ENCODE peak calls at places on chromosomes 11 and 22, in nine cellular contexts. One of them, this sample, is unnamed.
A peak's percentile ranks its signal among the peaks of the same experiment; 100 is the strongest.

GRCh38 chr22:31585161-31585859 is 76.7 kb downstream of the PISD start:
- DNase-seq in esophagus muscularis mucosa: no peak
- DNase-seq in uterus: no peak
- DNase-seq in HepG2: peak; percentile 61
- DNase-seq in body of pancreas: no peak
- DNase-seq in tibial nerve: no peak
- DNase-seq in GM12891: no peak
- DNase-seq in breast epithelium: no peak
- DNase-seq in erythroblast: peak; percentile 84
- DNase-seq in this sample: no peak

GRCh38 chr11:79201637-79202347 is 239.0 kb downstream of the TENM4 start:
- DNase-seq in esophagus muscularis mucosa: no peak
- DNase-seq in uterus: no peak
- DNase-seq in HepG2: no peak
- DNase-seq in body of pancreas: no peak
- DNase-seq in tibial nerve: no peak
- DNase-seq in GM12891: no peak
- DNase-seq in breast epithelium: no peak
- DNase-seq in erythroblast: no peak
- DNase-seq in this sample: peak; percentile 30

GRCh38 chr11:75263944-75264349 is 23.4 kb downstream of the TPBGL start:
- DNase-seq in esophagus muscularis mucosa: no peak
- DNase-seq in uterus: no peak
- DNase-seq in HepG2: no peak
- DNase-seq in body of pancreas: no peak
- DNase-seq in tibial nerve: no peak
- DNase-seq in GM12891: no peak
- DNase-seq in breast epithelium: peak; percentile 49
- DNase-seq in erythroblast: peak; percentile 39
- DNase-seq in this sample: no peak

GRCh38 chr11:83087035-83087434 is 15.3 kb upstream of the RAB30 start:
- DNase-seq in esophagus muscularis mucosa: no peak
- DNase-seq in uterus: no peak
- DNase-seq in HepG2: peak; percentile 39
- DNase-seq in body of pancreas: peak; percentile 22
- DNase-seq in tibial nerve: no peak
- DNase-seq in GM12891: no peak
- DNase-seq in breast epithelium: no peak
- DNase-seq in erythroblast: peak; percentile 13
- DNase-seq in this sample: no peak

GRCh38 chr22:20083891-20084546 is 4.0 kb downstream of the DGCR8 start:
- DNase-seq in esophagus muscularis mucosa: no peak
- DNase-seq in uterus: no peak
- DNase-seq in HepG2: no peak
- DNase-seq in body of pancreas: no peak
- DNase-seq in tibial nerve: no peak
- DNase-seq in GM12891: no peak
- DNase-seq in breast epithelium: no peak
- DNase-seq in erythroblast: no peak
- DNase-seq in this sample: no peak

GRCh38 chr11:27847496-27847895 is 147.2 kb upstream of the BDNF start:
- DNase-seq in esophagus muscularis mucosa: no peak
- DNase-seq in uterus: no peak
- DNase-seq in HepG2: no peak
- DNase-seq in body of pancreas: no peak
- DNase-seq in tibial nerve: no peak
- DNase-seq in GM12891: no peak
- DNase-seq in breast epithelium: no peak
- DNase-seq in erythroblast: no peak
- DNase-seq in this sample: no peak

GRCh38 chr11:2804189-2804588 is 81.4 kb downstream of the CDKN1C start:
- DNase-seq in esophagus muscularis mucosa: no peak
- DNase-seq in uterus: peak; percentile 7
- DNase-seq in HepG2: no peak
- DNase-seq in body of pancreas: no peak
- DNase-seq in tibial nerve: peak; percentile 8
- DNase-seq in GM12891: no peak
- DNase-seq in breast epithelium: peak; percentile 25
- DNase-seq in erythroblast: no peak
- DNase-seq in this sample: no peak

GRCh38 chr11:62104816-62105610 is 18.8 kb upstream of the INCENP start:
- DNase-seq in esophagus muscularis mucosa: no peak
- DNase-seq in uterus: peak; percentile 51
- DNase-seq in HepG2: no peak
- DNase-seq in body of pancreas: no peak
- DNase-seq in tibial nerve: no peak
- DNase-seq in GM12891: no peak
- DNase-seq in breast epithelium: no peak
- DNase-seq in erythroblast: peak; percentile 78
- DNase-seq in this sample: no peak

GRCh38 chr11:26276798-26277424 is 55.0 kb upstream of the ANO3 start:
- DNase-seq in esophagus muscularis mucosa: no peak
- DNase-seq in uterus: peak; percentile 51
- DNase-seq in HepG2: peak; percentile 38
- DNase-seq in body of pancreas: peak; percentile 66
- DNase-seq in tibial nerve: peak; percentile 21
- DNase-seq in GM12891: peak; percentile 7
- DNase-seq in breast epithelium: no peak
- DNase-seq in erythroblast: peak; percentile 70
- DNase-seq in this sample: peak; percentile 7

GRCh38 chr22:22974795-22975580 is 87.4 kb downstream of the IGLL5 start:
- DNase-seq in esophagus muscularis mucosa: no peak
- DNase-seq in uterus: no peak
- DNase-seq in HepG2: no peak
- DNase-seq in body of pancreas: no peak
- DNase-seq in tibial nerve: no peak
- DNase-seq in GM12891: no peak
- DNase-seq in breast epithelium: no peak
- DNase-seq in erythroblast: no peak
- DNase-seq in this sample: no peak

GRCh38 chr11:118436639-118437045 is 350 bp downstream of the KMT2A start:
- DNase-seq in esophagus muscularis mucosa: no peak
- DNase-seq in uterus: no peak
- DNase-seq in HepG2: no peak
- DNase-seq in body of pancreas: no peak
- DNase-seq in tibial nerve: no peak
- DNase-seq in GM12891: no peak
- DNase-seq in breast epithelium: no peak
- DNase-seq in erythroblast: peak; percentile 81
- DNase-seq in this sample: no peak

GRCh38 chr11:118437046-118437735 is 899 bp downstream of the KMT2A start:
- DNase-seq in esophagus muscularis mucosa: no peak
- DNase-seq in uterus: peak; percentile 52
- DNase-seq in HepG2: peak; percentile 10
- DNase-seq in body of pancreas: peak; percentile 53
- DNase-seq in tibial nerve: no peak
- DNase-seq in GM12891: peak; percentile 10
- DNase-seq in breast epithelium: peak; percentile 54
- DNase-seq in erythroblast: peak; percentile 86
- DNase-seq in this sample: no peak

GRCh38 chr11:118434553-118435232 is 1.6 kb upstream of the KMT2A start:
- DNase-seq in esophagus muscularis mucosa: no peak
- DNase-seq in uterus: peak; percentile 25
- DNase-seq in HepG2: no peak
- DNase-seq in body of pancreas: peak; percentile 44
- DNase-seq in tibial nerve: no peak
- DNase-seq in GM12891: no peak
- DNase-seq in breast epithelium: no peak
- DNase-seq in erythroblast: peak; percentile 51
- DNase-seq in this sample: no peak

GRCh38 chr11:118435233-118435892 is 929 bp upstream of the KMT2A start:
- DNase-seq in esophagus muscularis mucosa: no peak
- DNase-seq in uterus: peak; percentile 46
- DNase-seq in HepG2: peak; percentile 75
- DNase-seq in body of pancreas: peak; percentile 61
- DNase-seq in tibial nerve: no peak
- DNase-seq in GM12891: peak; percentile 56
- DNase-seq in breast epithelium: no peak
- DNase-seq in erythroblast: peak; percentile 76
- DNase-seq in this sample: no peak

GRCh38 chr11:118435893-118436624 is at the start of gene KMT2A:
- DNase-seq in esophagus muscularis mucosa: peak; percentile 98
- DNase-seq in uterus: peak; percentile 98
- DNase-seq in HepG2: peak; percentile 93
- DNase-seq in body of pancreas: peak; percentile 98
- DNase-seq in tibial nerve: peak; percentile 96
- DNase-seq in GM12891: peak; percentile 77
- DNase-seq in breast epithelium: peak; percentile 96
- DNase-seq in erythroblast: peak; percentile 98
- DNase-seq in this sample: peak; percentile 75
- TF ChIP-seq POLR2A in esophagus muscularis mucosa: no peak
- TF ChIP-seq POLR2A in uterus: no peak
- TF ChIP-seq POLR2A in HepG2: peak; percentile 83
- TF ChIP-seq POLR2A in body of pancreas: peak; percentile 61
- TF ChIP-seq POLR2A in tibial nerve: peak; percentile 56
- TF ChIP-seq POLR2A in GM12891: peak; percentile 16
- TF ChIP-seq POLR2A in breast epithelium: no peak
- TF ChIP-seq POLR2A in erythroblast: peak; percentile 46
- TF ChIP-seq POLR2A in this sample: peak; percentile 56

GRCh38 chr11:65851811-65852507 is 6.0 kb downstream of the CFL1 start:
- DNase-seq in esophagus muscularis mucosa: no peak
- DNase-seq in uterus: no peak
- DNase-seq in HepG2: no peak
- DNase-seq in body of pancreas: no peak
- DNase-seq in tibial nerve: no peak
- DNase-seq in GM12891: no peak
- DNase-seq in breast epithelium: no peak
- DNase-seq in erythroblast: no peak
- DNase-seq in this sample: no peak
- TF ChIP-seq POLR2A in esophagus muscularis mucosa: no peak
- TF ChIP-seq POLR2A in uterus: no peak
- TF ChIP-seq POLR2A in HepG2: no peak
- TF ChIP-seq POLR2A in body of pancreas: no peak
- TF ChIP-seq POLR2A in tibial nerve: no peak
- TF ChIP-seq POLR2A in GM12891: peak; percentile 27
- TF ChIP-seq POLR2A in breast epithelium: no peak
- TF ChIP-seq POLR2A in erythroblast: peak; percentile 16
- TF ChIP-seq POLR2A in this sample: no peak

DNA sequence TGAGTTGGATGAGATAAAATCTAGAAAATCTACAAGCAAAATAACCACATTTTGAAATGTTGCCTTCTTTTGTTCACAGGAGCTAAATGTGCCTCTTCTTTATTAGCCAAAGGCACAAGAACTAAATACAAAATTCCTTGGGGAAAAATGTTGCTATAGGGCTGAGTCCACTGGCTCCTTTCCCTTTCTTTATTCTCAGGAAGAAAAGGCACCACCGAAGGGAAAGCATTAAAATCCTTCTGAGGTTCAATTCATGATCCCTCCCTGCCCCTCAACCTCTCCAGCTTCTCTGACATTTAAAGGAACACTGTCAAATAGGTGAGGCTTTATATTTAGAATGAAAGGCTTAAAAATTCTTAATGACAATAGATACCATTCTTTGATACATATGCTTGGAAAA is 148.4 kb downstream of the MAML2 start:
- DNase-seq in esophagus muscularis mucosa: no peak
- DNase-seq in uterus: no peak
- DNase-seq in HepG2: no peak
- DNase-seq in body of pancreas: no peak
- DNase-seq in tibial nerve: no peak
- DNase-seq in GM12891: no peak
- DNase-seq in breast epithelium: no peak
- DNase-seq in erythroblast: no peak
- DNase-seq in this sample: no peak
- TF ChIP-seq POLR2A in esophagus muscularis mucosa: no peak
- TF ChIP-seq POLR2A in uterus: no peak
- TF ChIP-seq POLR2A in HepG2: no peak
- TF ChIP-seq POLR2A in body of pancreas: no peak
- TF ChIP-seq POLR2A in tibial nerve: no peak
- TF ChIP-seq POLR2A in GM12891: no peak
- TF ChIP-seq POLR2A in breast epithelium: no peak
- TF ChIP-seq POLR2A in erythroblast: no peak
- TF ChIP-seq POLR2A in this sample: no peak

DNA sequence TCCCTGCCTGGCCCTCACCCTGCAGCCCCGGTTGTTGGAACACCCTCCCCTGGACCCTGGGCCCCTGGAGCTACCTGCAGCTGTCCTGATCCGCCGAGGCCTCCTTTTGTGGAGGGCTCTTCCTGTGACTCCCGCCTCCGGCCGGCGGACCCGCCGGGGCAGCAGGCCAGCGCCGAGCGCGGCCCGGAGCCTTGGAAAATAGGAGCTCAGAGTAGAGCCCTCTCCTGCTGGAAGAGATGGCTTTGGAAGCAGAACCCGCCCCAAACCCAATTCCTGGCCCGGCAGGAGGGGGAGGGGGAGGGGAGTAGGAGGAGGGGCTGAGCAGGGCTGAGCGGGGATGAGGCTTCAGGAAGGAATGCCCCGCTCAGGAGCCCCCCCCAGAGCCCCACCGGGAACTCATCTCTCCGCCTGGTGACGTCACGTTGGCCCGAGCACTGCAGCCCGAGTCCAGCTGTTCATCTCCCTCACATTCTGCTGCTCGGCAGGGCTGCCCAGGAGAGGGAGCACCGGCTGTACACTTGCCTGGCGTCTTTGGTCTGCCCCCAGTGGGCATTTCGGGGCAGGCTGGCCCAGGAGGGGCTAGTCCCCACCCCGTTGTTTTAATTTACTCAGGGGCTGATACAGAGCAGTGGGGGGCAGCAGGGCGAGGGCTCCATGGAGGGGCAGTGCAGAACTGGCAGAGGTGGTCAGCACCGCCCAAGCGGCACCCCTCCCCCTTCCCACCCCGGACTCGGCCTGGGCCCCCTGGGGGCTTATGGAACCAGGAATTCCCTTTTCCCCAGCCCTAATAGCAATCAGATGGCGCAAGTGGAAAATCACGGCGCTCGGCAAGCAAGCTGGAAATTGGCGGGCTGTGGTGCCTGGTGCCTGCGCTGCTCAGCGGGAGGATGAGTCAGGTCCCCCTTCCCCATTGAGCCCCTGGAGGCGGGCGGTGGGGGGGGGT is at the start of gene MRGPRF:
- DNase-seq in esophagus muscularis mucosa: peak; percentile 98
- DNase-seq in uterus: peak; percentile 98
- DNase-seq in HepG2: no peak
- DNase-seq in body of pancreas: peak; percentile 55
- DNase-seq in tibial nerve: peak; percentile 92
- DNase-seq in GM12891: no peak
- DNase-seq in breast epithelium: peak; percentile 72
- DNase-seq in erythroblast: no peak
- DNase-seq in this sample: no peak
- TF ChIP-seq POLR2A in esophagus muscularis mucosa: peak; percentile 74
- TF ChIP-seq POLR2A in uterus: peak; percentile 73
- TF ChIP-seq POLR2A in HepG2: no peak
- TF ChIP-seq POLR2A in body of pancreas: no peak
- TF ChIP-seq POLR2A in tibial nerve: peak; percentile 46
- TF ChIP-seq POLR2A in GM12891: no peak
- TF ChIP-seq POLR2A in breast epithelium: no peak
- TF ChIP-seq POLR2A in erythroblast: no peak
- TF ChIP-seq POLR2A in this sample: no peak

This sample was measured in H54.